ENCODE peak calls at places on chromosomes 12 and 14, in eight cellular contexts. F is esophagus muscularis mucosa, R is tibial nerve, G is A549, J is sigmoid colon, H is K562, Q is stomach, I is HepG2. X is an unnamed sample.

GRCh38 chr14:54465654-54466053 is 23.1 kb downstream of the GMFB start:
- DNase-seq in G (no peak), F (no peak), Q (no peak), R (no peak), I (no peak), H (peak; percentile 4), J (no peak), X (no peak)

GRCh38 chr12:104064031-104064841 is at the start of gene HCFC2:
- DNase-seq in J (peak; percentile 96), H (peak; percentile 92), Q (peak; percentile 91), R (peak; percentile 89), F (peak; percentile 97), I (peak; percentile 75), G (peak; percentile 82), X (peak; percentile 93)

GRCh38 chr12:94644141-94644575 is 6.2 kb downstream of the TMCC3 start:
- DNase-seq in F (no peak), G (no peak), I (no peak), R (no peak), J (no peak), H (no peak), Q (no peak), X (no peak)

GRCh38 chr12:67367843-67368242 is 98.7 kb downstream of the CAND1 start:
- DNase-seq in J (no peak), I (no peak), R (no peak), Q (no peak), H (no peak), F (no peak), G (no peak), X (no peak)

GRCh38 chr14:21852061-21852664 is 178.5 kb upstream of the OR4E1 start:
- DNase-seq in Q (peak; percentile 57), H (peak; percentile 29), R (peak; percentile 35), G (peak; percentile 38), J (no peak), F (no peak), I (peak; percentile 47), X (no peak)

GRCh38 chr12:14928946-14929345 is 9.4 kb downstream of the ERP27 start:
- DNase-seq in H (no peak), G (no peak), Q (no peak), I (no peak), J (no peak), R (no peak), F (no peak), X (no peak)

GRCh38 chr12:62291888-62292760 is 31.9 kb downstream of the USP15 start:
- DNase-seq in G (peak; percentile 10), R (no peak), H (no peak), J (no peak), F (no peak), I (peak; percentile 9), Q (no peak), X (no peak)

GRCh38 chr14:65132855-65133254 is 30.5 kb upstream of the MAX start:
- DNase-seq in H (peak; percentile 40), J (no peak), F (no peak), Q (no peak), G (no peak), I (peak; percentile 82), R (no peak), X (peak; percentile 65)

GRCh38 chr14:89851031-89851430 is 103.5 kb downstream of the EFCAB11 start:
- DNase-seq in R (no peak), Q (no peak), G (no peak), I (no peak), F (peak; percentile 12), H (no peak), J (no peak), X (no peak)

GRCh38 chr14:70833884-70834283 is 24.6 kb upstream of the MAP3K9 start:
- DNase-seq in Q (no peak), H (no peak), J (no peak), R (no peak), G (no peak), F (no peak), I (no peak), X (no peak)

GRCh38 chr14:96268426-96269358 is 12.7 kb downstream of the BDKRB1 start:
- DNase-seq in F (no peak), I (no peak), H (no peak), R (peak; percentile 40), J (peak; percentile 92), Q (no peak), G (peak; percentile 78), X (peak; percentile 91)

GRCh38 chr14:33999771-34000291 is 49.0 kb upstream of the EGLN3 start:
- DNase-seq in G (no peak), Q (no peak), F (no peak), J (no peak), H (no peak), R (no peak), I (no peak), X (no peak)

GRCh38 chr14:34005901-34006300 is 55.0 kb upstream of the EGLN3 start:
- DNase-seq in Q (no peak), J (no peak), F (no peak), R (no peak), I (no peak), G (no peak), H (no peak), X (no peak)

GRCh38 chr14:34000396-34000795 is 49.5 kb upstream of the EGLN3 start:
- DNase-seq in F (no peak), J (no peak), Q (no peak), I (no peak), H (no peak), R (no peak), G (no peak), X (no peak)

GRCh38 chr14:34003691-34004090 is 52.8 kb upstream of the EGLN3 start:
- DNase-seq in Q (no peak), R (no peak), I (no peak), G (no peak), F (no peak), J (no peak), H (peak; percentile 47), X (no peak)

DNA sequence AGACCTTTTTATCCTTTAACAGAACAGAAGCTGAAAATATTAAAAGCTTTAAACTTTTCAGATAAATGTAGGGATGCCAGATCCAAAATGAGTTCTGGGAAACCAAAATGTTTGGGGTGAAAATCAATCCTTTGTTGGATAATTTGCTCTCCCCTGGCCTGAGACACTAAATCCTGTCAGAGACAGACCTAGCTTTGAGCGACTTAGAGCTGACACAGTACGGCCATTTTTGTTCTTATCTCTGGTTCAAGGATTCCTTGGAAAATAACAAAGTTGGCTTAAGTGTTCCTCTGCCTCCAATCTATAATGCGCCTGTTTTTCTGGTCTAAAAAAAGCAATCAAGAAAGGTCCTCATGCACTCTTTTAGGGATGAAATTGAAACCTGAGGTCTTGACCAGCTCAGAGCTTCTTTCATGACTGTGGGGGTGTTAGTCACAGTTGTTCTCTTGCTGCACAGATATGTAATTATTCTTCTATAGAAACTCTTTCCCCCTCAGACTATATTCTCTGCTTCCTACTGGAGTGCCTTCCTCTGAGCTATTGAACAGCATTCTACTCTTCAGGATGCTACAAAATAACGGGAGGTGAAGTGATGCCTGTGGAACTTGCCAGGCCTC is 52.3 kb upstream of the EGLN3 start:
- DNase-seq in J (no peak), H (no peak), G (no peak), R (no peak), I (no peak), Q (no peak), F (no peak), X (no peak)
- H3K4me3 ChIP-seq in J (no peak overlapping the region), H (no peak overlapping the region), G (no peak overlapping the region), R (no peak overlapping the region), I (no peak overlapping the region), Q (no peak overlapping the region), F (no peak overlapping the region), X (no peak overlapping the region)

GRCh38 chr12:125105600-125105999 is 40.4 kb downstream of the AACS start:
- DNase-seq in R (no peak), I (no peak), G (no peak), H (no peak), F (no peak), J (no peak), Q (no peak), X (no peak)

GRCh38 chr12:125110641-125111360 is 45.6 kb downstream of the AACS start:
- DNase-seq in H (no peak), I (no peak), G (no peak), Q (no peak), R (no peak), J (no peak), F (no peak), X (no peak)

GRCh38 chr12:125100551-125101434 is 35.6 kb downstream of the AACS start:
- DNase-seq in I (peak; percentile 81), G (peak; percentile 42), J (no peak), F (no peak), R (no peak), H (no peak), Q (no peak), X (no peak)

GRCh38 chr12:125099407-125099779 is 34.2 kb downstream of the AACS start:
- DNase-seq in I (no peak), R (no peak), F (no peak), G (no peak), Q (no peak), J (no peak), H (no peak), X (no peak)

GRCh38 chr12:125104978-125105377 is 39.7 kb downstream of the AACS start:
- DNase-seq in F (no peak), G (no peak), I (no peak), Q (no peak), J (no peak), H (peak; percentile 58), R (no peak), X (no peak)
- TF ChIP-seq POLR2A in F (no peak), G (no peak), I (no peak), Q (no peak), J (no peak), H (no peak), R (no peak), X (no peak)

DNA sequence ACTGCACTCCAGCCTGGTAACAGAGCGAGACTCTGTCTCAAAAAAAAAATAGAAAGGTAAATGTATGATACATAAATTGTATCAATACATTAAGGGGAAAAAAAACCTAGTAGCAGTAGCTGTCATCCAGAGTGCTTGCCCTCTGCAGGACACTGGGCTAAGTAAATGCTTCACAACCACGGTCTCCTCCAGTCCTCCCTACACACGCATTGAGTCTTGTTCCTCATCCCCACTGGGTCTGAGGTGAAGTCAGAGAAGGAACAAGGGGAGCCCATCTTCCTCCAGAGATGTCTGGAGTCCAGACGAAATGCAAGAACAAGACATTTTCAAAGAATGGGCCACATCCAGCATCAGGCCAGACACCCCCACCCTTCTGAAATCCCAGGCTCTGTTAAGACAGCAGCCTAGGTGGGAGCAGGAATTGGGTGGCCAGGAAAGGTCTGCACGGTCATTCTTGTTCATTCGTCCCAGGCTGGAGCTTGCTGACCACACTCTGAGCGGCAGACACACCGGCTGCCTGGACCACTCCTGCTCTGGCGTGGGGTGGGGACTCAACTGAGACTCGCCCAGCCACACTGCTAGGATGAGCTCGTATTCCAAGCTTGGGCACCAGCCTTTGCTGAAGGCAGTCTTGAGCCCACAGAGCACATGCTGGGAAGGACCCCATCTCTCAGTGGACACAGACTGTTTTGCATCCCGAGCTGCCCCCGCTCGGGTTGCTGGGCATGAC is 45.5 kb downstream of the CHGA start:
- DNase-seq in F (no peak), R (no peak), J (no peak), I (no peak), Q (no peak), G (no peak), H (no peak), X (no peak)
- TF ChIP-seq EP300 in F (no peak), R (no peak), J (no peak), I (no peak), Q (no peak), G (no peak), H (no peak), X (no peak)

DNA sequence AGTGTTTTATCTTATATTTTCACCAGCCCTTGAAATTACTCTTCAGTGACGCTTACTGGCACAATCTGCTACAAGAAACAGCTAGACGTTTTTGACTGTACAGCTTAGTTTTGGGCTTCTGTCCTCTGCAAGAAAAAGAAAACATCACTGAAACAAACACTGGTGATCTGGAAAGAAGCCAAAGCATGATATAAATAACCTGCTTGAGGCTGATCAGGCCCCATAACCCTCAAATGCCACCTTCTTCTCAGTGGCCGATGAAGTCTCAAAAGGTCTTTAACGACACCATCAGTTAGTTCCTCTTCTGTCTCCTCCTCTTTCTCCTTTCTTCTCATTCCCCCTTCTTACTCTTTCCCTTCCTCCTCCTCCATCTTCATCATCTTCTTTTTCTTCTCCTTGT is 942.3 kb upstream of the TMEM132C start:
- DNase-seq in H (no peak), G (no peak), Q (no peak), F (no peak), J (no peak), I (no peak), R (no peak), X (no peak)
- H3K4me3 ChIP-seq in H (no peak overlapping the region), G (no peak overlapping the region), Q (no peak overlapping the region), F (no peak overlapping the region), J (no peak overlapping the region), I (no peak overlapping the region), R (no peak overlapping the region), X (no peak overlapping the region)

X was measured in suprapubic skin.